ENCODE peak calls at places on chromosomes 12 and 14, in four cellular contexts. U, K, E and P are unnamed samples.

GRCh38 chr14:54867011-54867410 is 35.6 kb downstream of the GCH1 start:
- DNase-seq in U (no peak), K (no peak), E (no peak), P (no peak)

GRCh38 chr12:11810962-11811361 is 161.5 kb downstream of the ETV6 start:
- DNase-seq in U (no peak), K (no peak), E (no peak), P (no peak)

GRCh38 chr12:43937947-43938346 is 102.1 kb downstream of the TMEM117 start:
- DNase-seq in U (no peak), K (no peak), E (peak), P (no peak)

GRCh38 chr12:132320767-132321211 is 8.6 kb downstream of the GALNT9 start:
- DNase-seq in U (no peak), K (no peak), E (no peak), P (no peak)

GRCh38 chr12:123097521-123098084 is 53.3 kb downstream of the PITPNM2 start:
- DNase-seq in U (no peak), K (peak), E (no peak), P (no peak)

GRCh38 chr14:62027958-62028357 is 265.7 kb downstream of the SNAPC1 start:
- DNase-seq in U (no peak), K (no peak), E (no peak), P (no peak)

GRCh38 chr12:75650989-75651695 is 139.7 kb upstream of the KRR1 start:
- DNase-seq in U (no peak), K (no peak), E (peak), P (no peak)

GRCh38 chr14:55581011-55581806 is 1.2 kb downstream of the KTN1 start:
- DNase-seq in U (peak), K (peak), E (peak), P (peak)

GRCh38 chr12:113769322-113769721 is 196.8 kb downstream of the RBM19 start:
- DNase-seq in U (no peak), K (no peak), E (no peak), P (no peak)

GRCh38 chr12:115623275-115623674 is 654.2 kb downstream of the MED13L start:
- DNase-seq in U (no peak), K (no peak), E (no peak), P (no peak)

GRCh38 chr12:125013816-125014442 is 20.5 kb downstream of the BRI3BP start:
- DNase-seq in U (no peak), K (no peak), E (no peak), P (no peak)

GRCh38 chr12:89019439-89020120 is 332.7 kb downstream of the DUSP6 start:
- DNase-seq in U (peak), K (peak), E (peak), P (peak)

GRCh38 chr14:104638190-104638589 is 33.6 kb upstream of the TMEM179 start:
- DNase-seq in U (no peak), K (no peak), E (no peak), P (no peak)

GRCh38 chr12:101045486-101046474 is 164.3 kb downstream of the SLC5A8 start:
- DNase-seq in U (no peak), K (no peak), E (peak), P (no peak)

GRCh38 chr14:74563621-74564159 is 48.3 kb downstream of the LTBP2 start:
- DNase-seq in U (no peak), K (no peak), E (no peak), P (no peak)

GRCh38 chr12:27303139-27304111 is 29.2 kb upstream of the BMAL2 start:
- DNase-seq in U (no peak), K (no peak), E (no peak), P (no peak)

GRCh38 chr14:31945074-31945613 is 132.0 kb upstream of the ARHGAP5 start:
- DNase-seq in U (peak), K (no peak), E (no peak), P (peak)

GRCh38 chr12:108939594-108939993 is 59.7 kb downstream of the DAO start:
- DNase-seq in U (peak), K (no peak), E (peak), P (no peak)

GRCh38 chr14:89093083-89093482 is 268.6 kb downstream of the TTC8 start:
- DNase-seq in U (no peak), K (no peak), E (no peak), P (no peak)

GRCh38 chr12:96329545-96329944 is 70.7 kb downstream of the CDK17 start:
- DNase-seq in U (no peak), K (no peak), E (no peak), P (no peak)

GRCh38 chr12:118611770-118612169 is 235.4 kb downstream of the SUDS3 start:
- DNase-seq in U (no peak), K (no peak), E (no peak), P (no peak)

DNA sequence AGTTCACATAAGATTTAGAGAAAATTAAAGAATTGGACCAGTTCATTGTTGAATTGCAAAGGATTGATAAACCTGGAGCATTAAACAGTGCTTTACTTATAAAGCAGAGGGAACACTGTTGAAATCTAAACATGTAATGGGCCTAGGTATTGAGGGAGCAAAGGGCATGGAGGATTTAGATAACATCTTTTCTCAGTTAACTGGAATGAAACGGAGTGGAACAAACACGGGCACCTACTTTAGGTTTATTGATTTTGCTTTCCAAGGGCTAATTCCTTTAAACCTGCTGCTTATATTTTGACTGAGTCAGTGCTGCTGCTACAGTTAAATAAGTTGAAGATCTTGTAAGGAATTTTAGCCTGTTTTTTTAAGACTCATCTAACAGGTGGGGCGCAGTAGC is 5.6 kb downstream of the EIF4B start:
- DNase-seq in U (no peak), K (no peak), E (no peak), P (no peak)
- H3K27ac ChIP-seq in U (no peak), K (no peak), E (no peak), P (no peak)

DNA sequence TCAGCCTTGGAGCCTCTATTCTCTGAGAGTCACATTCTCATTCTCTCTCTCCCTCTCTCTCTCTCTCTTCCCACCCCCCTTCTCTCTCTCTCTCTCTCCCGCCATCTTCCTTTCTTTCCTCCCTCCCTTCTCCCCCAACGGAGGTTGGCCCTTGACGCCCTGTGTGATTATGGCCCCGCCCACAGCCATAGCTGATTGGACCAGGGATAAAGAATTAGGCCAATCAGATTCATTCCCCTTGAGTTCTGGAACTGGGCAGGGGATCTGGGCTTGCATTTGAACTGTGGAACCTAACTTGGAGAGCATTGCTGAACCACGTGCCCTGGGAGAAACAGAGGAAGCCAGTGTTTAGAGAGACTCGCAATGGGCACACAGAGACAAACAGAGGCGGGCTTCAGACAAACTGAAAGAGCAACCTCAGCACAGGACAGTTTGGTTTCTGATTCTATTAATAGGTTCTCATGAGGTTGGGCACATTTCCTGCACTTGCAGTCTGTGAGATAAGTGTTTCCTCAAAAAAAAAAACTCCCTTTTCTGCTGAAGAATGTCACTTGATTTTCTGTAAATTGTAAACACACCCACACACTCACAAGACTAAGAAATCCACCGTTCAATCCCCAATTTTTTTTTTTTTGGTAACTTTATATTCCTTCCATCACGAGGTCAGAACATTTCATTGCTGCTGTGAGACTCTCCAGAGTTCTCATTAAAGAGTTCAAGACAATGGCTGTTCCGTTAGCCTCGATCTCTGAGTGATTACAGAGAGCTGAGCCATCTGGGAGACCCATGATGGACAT is 3.6 kb upstream of the P2RX7 start:
- DNase-seq in U (peak), K (peak), E (no peak), P (peak)
- H3K27ac ChIP-seq in U (peak), K (peak), E (no peak), P (peak)

GRCh38 chr14:81523616-81524015 is 10.0 kb downstream of the SEL1L start:
- DNase-seq in U (peak), K (no peak), E (no peak), P (no peak)
- H3K27ac ChIP-seq in U (no peak), K (no peak), E (no peak), P (no peak)

GRCh38 chr14:67941456-67942018 is 122.0 kb downstream of the RAD51B start:
- DNase-seq in U (no peak), K (no peak), E (no peak), P (no peak)
- H3K27ac ChIP-seq in U (no peak), K (peak), E (no peak), P (no peak)